ENCODE peak calls at places on chromosomes 1 and 21, in nine cellular contexts. P is PC-9, G is upper lobe of right lung, T is H9, L is Calu3, R is GM13976, Y is neural crest cell, M is glutamatergic neuron, X is natural killer cell. Q is an unnamed sample.

GRCh38 chr1:218384576-218384975 is 39.4 kb downstream of the TGFB2 start:
- DNase-seq in P (no peak), G (no peak), T (no peak), L (no peak), R (no peak), Y (no peak), M (no peak), X (no peak), Q (no peak)

GRCh38 chr1:150764617-150765090 is 924 bp downstream of the CTSS start:
- DNase-seq in P (peak), G (no peak), T (no peak), L (peak), R (no peak), Y (no peak), M (no peak), X (no peak), Q (no peak)

GRCh38 chr1:248696261-248696660 is 6.3 kb downstream of the OR14I1 start:
- DNase-seq in P (no peak), G (no peak), T (no peak), L (peak), R (no peak), Y (no peak), M (no peak), X (no peak), Q (no peak)

GRCh38 chr1:27885620-27886352 is 13.4 kb downstream of the THEMIS2 start:
- DNase-seq in P (no peak), G (peak), T (no peak), L (no peak), R (no peak), Y (no peak), M (no peak), X (no peak), Q (peak)

GRCh38 chr1:159315381-159315780 is 13.2 kb downstream of the FCER1A start:
- DNase-seq in P (no peak), G (no peak), T (no peak), L (no peak), R (no peak), Y (no peak), M (no peak), X (no peak), Q (no peak)

GRCh38 chr1:207084701-207085180 is 3.9 kb upstream of the C4BPB start:
- DNase-seq in P (peak), G (no peak), T (peak), L (peak), R (peak), Y (peak), M (peak), X (no peak), Q (peak)

GRCh38 chr1:41842282-41842681 is 76.4 kb downstream of the HIVEP3 start:
- DNase-seq in P (no peak), G (no peak), T (no peak), L (no peak), R (no peak), Y (no peak), M (no peak), X (no peak), Q (no peak)

GRCh38 chr1:28577052-28577678 is 14.9 kb upstream of the RAB42 start:
- DNase-seq in P (no peak), G (no peak), T (peak), L (no peak), R (no peak), Y (no peak), M (no peak), X (no peak), Q (no peak)

GRCh38 chr1:240242601-240243144 is 151.0 kb downstream of the FMN2 start:
- DNase-seq in P (no peak), G (no peak), T (no peak), L (no peak), R (no peak), Y (no peak), M (no peak), X (no peak), Q (no peak)

GRCh38 chr1:30801826-30802198 is 44.2 kb upstream of the LAPTM5 start:
- DNase-seq in P (no peak), G (peak), T (peak), L (peak), R (peak), Y (peak), M (peak), X (peak), Q (peak)

GRCh38 chr1:58754683-58755467 is 29.0 kb downstream of the JUN start:
- DNase-seq in P (no peak), G (no peak), T (no peak), L (no peak), R (no peak), Y (no peak), M (no peak), X (peak), Q (no peak)

GRCh38 chr1:228794810-228795209 is 59.5 kb downstream of the RHOU start:
- DNase-seq in P (no peak), G (no peak), T (no peak), L (no peak), R (peak), Y (no peak), M (no peak), X (no peak), Q (no peak)

GRCh38 chr21:28975401-28975800 is 17.3 kb downstream of the LTN1 start:
- DNase-seq in P (no peak), G (no peak), T (no peak), L (no peak), R (no peak), Y (no peak), M (no peak), X (no peak), Q (no peak)

GRCh38 chr21:16942703-16943102 is 570.1 kb upstream of the CXADR start:
- DNase-seq in P (no peak), G (no peak), T (peak), L (peak), R (no peak), Y (no peak), M (no peak), X (no peak), Q (no peak)

GRCh38 chr1:67390041-67390887 is 39.9 kb downstream of the SERBP1 start:
- DNase-seq in P (peak), G (no peak), T (no peak), L (no peak), R (no peak), Y (no peak), M (no peak), X (no peak), Q (no peak)

GRCh38 chr1:62912028-62912638 is 128.2 kb downstream of the ATG4C start:
- DNase-seq in P (no peak), G (no peak), T (no peak), L (peak), R (no peak), Y (no peak), M (no peak), X (no peak), Q (no peak)

GRCh38 chr21:45874716-45875415 is 106.7 kb upstream of the COL6A1 start:
- DNase-seq in P (peak), G (peak), T (no peak), L (no peak), R (no peak), Y (no peak), M (no peak), X (no peak), Q (peak)

GRCh38 chr21:36261459-36261858 is 58.5 kb upstream of the MORC3 start:
- DNase-seq in P (no peak), G (no peak), T (no peak), L (no peak), R (no peak), Y (no peak), M (no peak), X (no peak), Q (no peak)

DNA sequence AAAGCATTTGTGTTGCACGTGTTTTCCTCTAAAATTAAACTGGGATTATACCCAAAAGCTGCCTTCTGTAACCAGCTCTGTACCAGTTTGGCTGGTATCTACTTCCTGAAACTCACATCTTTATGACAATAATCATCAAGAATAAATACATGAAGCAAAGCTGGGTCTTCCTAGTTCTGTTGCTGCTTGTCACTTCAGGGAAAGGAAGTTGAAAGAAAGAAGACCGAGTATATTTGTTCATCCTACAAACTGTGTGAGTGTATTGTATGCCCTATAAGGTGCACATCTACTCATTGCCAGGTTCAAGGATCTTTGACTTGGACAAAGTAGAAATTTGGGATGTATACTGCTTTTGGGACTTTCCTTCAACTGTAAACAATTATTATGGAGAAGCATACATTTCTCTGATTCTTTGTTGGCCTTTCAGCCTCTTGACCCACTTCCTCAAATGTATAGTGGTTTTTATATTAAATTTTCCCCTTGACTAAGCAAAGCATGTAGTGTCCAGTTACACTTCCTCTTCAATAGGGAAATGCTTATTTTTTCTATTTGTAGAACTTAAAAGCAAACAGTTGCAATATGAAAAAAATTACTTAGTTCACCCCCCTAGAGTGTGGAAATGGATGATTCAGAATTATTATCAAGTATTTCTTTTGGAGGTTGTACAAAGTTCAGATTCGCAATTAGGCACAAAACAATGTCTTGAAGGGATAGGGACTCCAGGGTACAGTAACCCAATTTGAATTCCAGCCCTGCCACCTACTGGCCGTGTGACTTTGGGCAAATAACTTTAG is 28.9 kb upstream of the IFNGR2 start:
- DNase-seq in P (peak), G (peak), T (peak), L (peak), R (no peak), Y (no peak), M (no peak), X (no peak), Q (peak)
- TF ChIP-seq CTCF in P (peak), G (peak), T (peak), L (no peak), R (peak), Y (peak), M (peak), X (peak), Q (peak)

DNA sequence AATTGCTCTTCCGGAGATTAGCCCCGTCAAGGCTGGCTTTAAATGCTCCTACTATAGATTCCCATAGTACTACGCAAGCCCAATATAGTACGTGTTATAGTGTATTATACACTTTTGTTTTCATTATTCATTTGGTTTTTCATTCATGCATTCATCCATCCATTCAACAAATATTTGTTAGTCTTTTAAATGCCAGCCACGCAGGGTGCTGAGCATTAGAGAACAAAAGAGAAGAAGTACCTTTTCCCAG is 513 bp upstream of the RAB3GAP2 start:
- DNase-seq in P (no peak), G (no peak), T (no peak), L (no peak), R (no peak), Y (no peak), M (no peak), X (no peak), Q (no peak)
- TF ChIP-seq CTCF in P (no peak), G (no peak), T (no peak), L (no peak), R (no peak), Y (no peak), M (no peak), X (no peak), Q (no peak)

GRCh38 chr1:157520386-157520935 is 31.9 kb downstream of the FCRL5 start:
- DNase-seq in P (no peak), G (no peak), T (no peak), L (no peak), R (no peak), Y (no peak), M (no peak), X (no peak), Q (no peak)

GRCh38 chr1:157521056-157521455 is 31.3 kb downstream of the FCRL5 start:
- DNase-seq in P (no peak), G (no peak), T (no peak), L (no peak), R (no peak), Y (no peak), M (no peak), X (no peak), Q (no peak)

GRCh38 chr1:157519451-157519850 is 32.9 kb downstream of the FCRL5 start:
- DNase-seq in P (no peak), G (no peak), T (no peak), L (no peak), R (no peak), Y (no peak), M (no peak), X (no peak), Q (no peak)

GRCh38 chr1:157523774-157524501 is 28.4 kb downstream of the FCRL5 start:
- DNase-seq in P (no peak), G (no peak), T (no peak), L (no peak), R (no peak), Y (no peak), M (no peak), X (no peak), Q (no peak)
- TF ChIP-seq CTCF in P (no peak), G (no peak), T (no peak), L (no peak), R (no peak), Y (no peak), M (no peak), X (no peak), Q (no peak)

GRCh38 chr1:211947396-211948295 is 87.7 kb downstream of the INTS7 start:
- DNase-seq in P (no peak), G (no peak), T (peak), L (no peak), R (no peak), Y (no peak), M (no peak), X (no peak), Q (no peak)

GRCh38 chr1:211948377-211948776 is 87.0 kb downstream of the INTS7 start:
- DNase-seq in P (no peak), G (no peak), T (no peak), L (no peak), R (no peak), Y (no peak), M (no peak), X (no peak), Q (no peak)

GRCh38 chr1:211951856-211952255 is 83.5 kb downstream of the INTS7 start:
- DNase-seq in P (peak), G (no peak), T (no peak), L (peak), R (peak), Y (no peak), M (no peak), X (no peak), Q (no peak)

DNA sequence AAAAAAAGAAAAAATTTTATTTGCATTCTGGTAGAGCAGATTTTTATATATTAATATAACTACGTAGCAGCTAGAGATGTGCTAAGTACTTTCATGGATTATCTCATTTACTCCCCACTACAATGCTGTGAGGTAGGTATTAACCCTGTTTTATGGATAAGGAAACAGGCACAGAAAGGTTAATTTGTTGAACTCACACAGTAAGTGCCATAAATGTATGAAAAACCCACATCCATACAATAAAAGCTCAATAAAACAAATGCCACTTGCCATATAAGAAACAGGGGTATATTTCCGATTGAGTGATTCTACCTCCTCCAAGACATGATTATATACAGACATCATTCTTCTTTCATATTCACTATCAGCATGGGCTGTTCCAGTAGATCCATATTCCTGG is 83.1 kb downstream of the INTS7 start:
- DNase-seq in P (no peak), G (no peak), T (no peak), L (no peak), R (no peak), Y (no peak), M (no peak), X (no peak), Q (no peak)
- TF ChIP-seq CTCF in P (no peak), G (no peak), T (no peak), L (no peak), R (no peak), Y (no peak), M (no peak), X (no peak), Q (no peak)

Q was measured in CD14-positive monocyte.